ENCODE peak calls at places on chromosomes 16 and 17, in eight cellular contexts. L, J, M, B, Z, T, N and W are unnamed samples.

GRCh38 chr17:76484228-76484725 is 16.9 kb downstream of the AANAT start:
- DNase-seq in M (no peak), L (no peak), Z (no peak), T (no peak), B (no peak), J (no peak), N (no peak), W (no peak)

GRCh38 chr16:66515543-66516171 is 34.3 kb downstream of the TK2 start:
- DNase-seq in L (no peak), Z (no peak), J (no peak), M (no peak), T (peak; percentile 75), B (peak; percentile 70), N (no peak), W (peak; percentile 44)

GRCh38 chr17:78787444-78787843 is 5.4 kb upstream of the CYTH1 start:
- DNase-seq in M (no peak), Z (no peak), L (no peak), N (peak; percentile 54), T (no peak), B (no peak), J (no peak), W (no peak)

GRCh38 chr16:85261657-85262557 is 149.6 kb upstream of the CIBAR2 start:
- DNase-seq in M (no peak), J (no peak), B (no peak), N (no peak), Z (no peak), L (no peak), T (no peak), W (no peak)

GRCh38 chr16:71600822-71601221 is 23.9 kb upstream of the TAT start:
- DNase-seq in L (no peak), N (no peak), M (no peak), Z (no peak), T (no peak), J (no peak), B (no peak), W (no peak)

GRCh38 chr17:12773153-12773552 is 16.1 kb upstream of the ARHGAP44 start:
- DNase-seq in B (no peak), J (no peak), M (no peak), Z (no peak), N (no peak), T (no peak), L (no peak), W (no peak)

GRCh38 chr17:80454557-80455327 is 21.7 kb downstream of the NPTX1 start:
- DNase-seq in T (peak; percentile 97), L (peak; percentile 92), Z (peak; percentile 95), J (peak; percentile 95), N (peak; percentile 82), B (peak; percentile 99), M (peak; percentile 97), W (peak; percentile 94)

GRCh38 chr17:10111907-10112452 is 86.4 kb downstream of the GAS7 start:
- DNase-seq in L (no peak), J (no peak), M (no peak), B (no peak), Z (no peak), T (no peak), N (no peak), W (no peak)

GRCh38 chr16:30953511-30954124 is 3.9 kb upstream of the SETD1A start:
- DNase-seq in M (peak; percentile 51), L (peak; percentile 55), B (peak; percentile 79), N (peak; percentile 48), Z (peak; percentile 64), T (peak; percentile 88), J (peak; percentile 61), W (peak; percentile 54)

GRCh38 chr17:72488542-72489272 is 367.9 kb downstream of the SOX9 start:
- DNase-seq in Z (no peak), T (no peak), J (no peak), B (no peak), N (peak; percentile 35), L (no peak), M (no peak), W (no peak)

GRCh38 chr17:15413101-15413750 is 54.2 kb downstream of the CDRT4 start:
- DNase-seq in T (no peak), J (no peak), M (no peak), N (no peak), B (no peak), Z (no peak), L (no peak), W (no peak)

GRCh38 chr17:76434870-76435269 is 18.1 kb downstream of the UBE2O start:
- DNase-seq in N (peak; percentile 34), M (no peak), Z (no peak), T (peak; percentile 67), J (no peak), B (no peak), L (no peak), W (no peak)